ENCODE peak calls at places on chromosomes 7 and 10, in five cellular contexts. One of them, this sample, is unnamed.

GRCh38 chr10:13560597-13560996 is 26.2 kb upstream of the PRPF18 start:
- DNase-seq in fibroblast of the aortic adventitia: peak
- DNase-seq in NCI-H748 treated with DMSO at 0.1 percent for 48 hours: no peak
- DNase-seq in stimulated activated CD4-positive, alpha-beta T cell treated with anti-CD3 and anti-CD28 coated beads, Interleukin-2, amount 100 ng/mL, for 24 hours: no peak
- DNase-seq in NCI-H1105: no peak
- DNase-seq in this sample: no peak

GRCh38 chr10:60353519-60354258 is 36.0 kb downstream of the ANK3 start:
- DNase-seq in NCI-H748 treated with DMSO at 0.1 percent for 48 hours: no peak
- DNase-seq in NCI-H1105: no peak
- DNase-seq in stimulated activated CD4-positive, alpha-beta T cell treated with anti-CD3 and anti-CD28 coated beads, Interleukin-2, amount 100 ng/mL, for 24 hours: no peak
- DNase-seq in fibroblast of the aortic adventitia: peak
- DNase-seq in this sample: no peak

GRCh38 chr7:45223728-45224630 is 66.4 kb downstream of the RAMP3 start:
- DNase-seq in fibroblast of the aortic adventitia: no peak
- DNase-seq in NCI-H1105: no peak
- DNase-seq in stimulated activated CD4-positive, alpha-beta T cell treated with anti-CD3 and anti-CD28 coated beads, Interleukin-2, amount 100 ng/mL, for 24 hours: no peak
- DNase-seq in NCI-H748 treated with DMSO at 0.1 percent for 48 hours: no peak
- DNase-seq in this sample: no peak

GRCh38 chr10:70478191-70479160 is at the start of gene PALD1:
- DNase-seq in stimulated activated CD4-positive, alpha-beta T cell treated with anti-CD3 and anti-CD28 coated beads, Interleukin-2, amount 100 ng/mL, for 24 hours: peak
- DNase-seq in NCI-H1105: peak
- DNase-seq in fibroblast of the aortic adventitia: peak
- DNase-seq in NCI-H748 treated with DMSO at 0.1 percent for 48 hours: no peak
- DNase-seq in this sample: no peak

GRCh38 chr10:99304027-99304856 is 24.9 kb upstream of the CNNM1 start:
- DNase-seq in fibroblast of the aortic adventitia: no peak
- DNase-seq in stimulated activated CD4-positive, alpha-beta T cell treated with anti-CD3 and anti-CD28 coated beads, Interleukin-2, amount 100 ng/mL, for 24 hours: no peak
- DNase-seq in NCI-H1105: no peak
- DNase-seq in NCI-H748 treated with DMSO at 0.1 percent for 48 hours: no peak
- DNase-seq in this sample: no peak

GRCh38 chr7:1925349-1925748 is 255.3 kb downstream of the ELFN1 start:
- DNase-seq in NCI-H748 treated with DMSO at 0.1 percent for 48 hours: no peak
- DNase-seq in fibroblast of the aortic adventitia: no peak
- DNase-seq in stimulated activated CD4-positive, alpha-beta T cell treated with anti-CD3 and anti-CD28 coated beads, Interleukin-2, amount 100 ng/mL, for 24 hours: no peak
- DNase-seq in NCI-H1105: no peak
- DNase-seq in this sample: no peak

GRCh38 chr10:4136121-4136520 is 351.1 kb upstream of the KLF6 start:
- DNase-seq in stimulated activated CD4-positive, alpha-beta T cell treated with anti-CD3 and anti-CD28 coated beads, Interleukin-2, amount 100 ng/mL, for 24 hours: no peak
- DNase-seq in NCI-H1105: no peak
- DNase-seq in fibroblast of the aortic adventitia: no peak
- DNase-seq in NCI-H748 treated with DMSO at 0.1 percent for 48 hours: no peak
- DNase-seq in this sample: no peak

GRCh38 chr10:110781139-110781538 is 90.6 kb upstream of the PDCD4 start:
- DNase-seq in stimulated activated CD4-positive, alpha-beta T cell treated with anti-CD3 and anti-CD28 coated beads, Interleukin-2, amount 100 ng/mL, for 24 hours: no peak
- DNase-seq in NCI-H748 treated with DMSO at 0.1 percent for 48 hours: no peak
- DNase-seq in NCI-H1105: no peak
- DNase-seq in fibroblast of the aortic adventitia: no peak
- DNase-seq in this sample: no peak

GRCh38 chr7:335358-336148 is 45.6 kb downstream of the FOXL3 start:
- DNase-seq in NCI-H748 treated with DMSO at 0.1 percent for 48 hours: no peak
- DNase-seq in NCI-H1105: no peak
- DNase-seq in stimulated activated CD4-positive, alpha-beta T cell treated with anti-CD3 and anti-CD28 coated beads, Interleukin-2, amount 100 ng/mL, for 24 hours: no peak
- DNase-seq in fibroblast of the aortic adventitia: no peak
- DNase-seq in this sample: no peak

GRCh38 chr7:25852249-25852994 is 299.6 kb upstream of the NFE2L3 start:
- DNase-seq in NCI-H748 treated with DMSO at 0.1 percent for 48 hours: no peak
- DNase-seq in stimulated activated CD4-positive, alpha-beta T cell treated with anti-CD3 and anti-CD28 coated beads, Interleukin-2, amount 100 ng/mL, for 24 hours: no peak
- DNase-seq in NCI-H1105: no peak
- DNase-seq in fibroblast of the aortic adventitia: no peak
- DNase-seq in this sample: no peak

GRCh38 chr10:5416981-5417380 is 4.6 kb downstream of the NET1 start:
- DNase-seq in NCI-H1105: no peak
- DNase-seq in NCI-H748 treated with DMSO at 0.1 percent for 48 hours: no peak
- DNase-seq in stimulated activated CD4-positive, alpha-beta T cell treated with anti-CD3 and anti-CD28 coated beads, Interleukin-2, amount 100 ng/mL, for 24 hours: no peak
- DNase-seq in fibroblast of the aortic adventitia: no peak
- DNase-seq in this sample: no peak

GRCh38 chr7:7568553-7568952 is 1.9 kb downstream of the MIOS start:
- DNase-seq in NCI-H1105: no peak
- DNase-seq in stimulated activated CD4-positive, alpha-beta T cell treated with anti-CD3 and anti-CD28 coated beads, Interleukin-2, amount 100 ng/mL, for 24 hours: no peak
- DNase-seq in fibroblast of the aortic adventitia: no peak
- DNase-seq in NCI-H748 treated with DMSO at 0.1 percent for 48 hours: no peak
- DNase-seq in this sample: no peak

GRCh38 chr7:22821702-22822485 is 755 bp downstream of the TOMM7 start:
- DNase-seq in NCI-H1105: no peak
- DNase-seq in stimulated activated CD4-positive, alpha-beta T cell treated with anti-CD3 and anti-CD28 coated beads, Interleukin-2, amount 100 ng/mL, for 24 hours: no peak
- DNase-seq in fibroblast of the aortic adventitia: peak
- DNase-seq in NCI-H748 treated with DMSO at 0.1 percent for 48 hours: no peak
- DNase-seq in this sample: no peak

GRCh38 chr10:60073397-60073780 is 167.0 kb upstream of the CCDC6 start:
- DNase-seq in NCI-H748 treated with DMSO at 0.1 percent for 48 hours: no peak
- DNase-seq in NCI-H1105: no peak
- DNase-seq in stimulated activated CD4-positive, alpha-beta T cell treated with anti-CD3 and anti-CD28 coated beads, Interleukin-2, amount 100 ng/mL, for 24 hours: no peak
- DNase-seq in fibroblast of the aortic adventitia: no peak
- DNase-seq in this sample: no peak

GRCh38 chr7:115417662-115418061 is 495.8 kb downstream of the MDFIC start:
- DNase-seq in stimulated activated CD4-positive, alpha-beta T cell treated with anti-CD3 and anti-CD28 coated beads, Interleukin-2, amount 100 ng/mL, for 24 hours: no peak
- DNase-seq in fibroblast of the aortic adventitia: no peak
- DNase-seq in NCI-H1105: no peak
- DNase-seq in NCI-H748 treated with DMSO at 0.1 percent for 48 hours: no peak
- DNase-seq in this sample: no peak

GRCh38 chr10:121373411-121373810 is 224.8 kb downstream of the FGFR2 start:
- DNase-seq in NCI-H1105: no peak
- DNase-seq in stimulated activated CD4-positive, alpha-beta T cell treated with anti-CD3 and anti-CD28 coated beads, Interleukin-2, amount 100 ng/mL, for 24 hours: no peak
- DNase-seq in NCI-H748 treated with DMSO at 0.1 percent for 48 hours: no peak
- DNase-seq in fibroblast of the aortic adventitia: no peak
- DNase-seq in this sample: no peak

GRCh38 chr10:71661060-71661622 is 58.4 kb downstream of the C10orf105 start:
- DNase-seq in fibroblast of the aortic adventitia: no peak
- DNase-seq in stimulated activated CD4-positive, alpha-beta T cell treated with anti-CD3 and anti-CD28 coated beads, Interleukin-2, amount 100 ng/mL, for 24 hours: no peak
- DNase-seq in NCI-H748 treated with DMSO at 0.1 percent for 48 hours: no peak
- DNase-seq in NCI-H1105: no peak
- DNase-seq in this sample: no peak

This sample was measured in activated T-helper 2 cell treated with anti-CD3 and anti-CD28 coated beads, Interferon-gamma antibody, Interleukin-2, Interleukin-4, amounts not matched to agents 10 μg/mL and 5 μg/mL and 100 μg/mL, durations not matched to agents 14 hours and 24 hours and 36 hours.